ENCODE peak calls at places on chromosomes 12 and 14, in nine cellular contexts. R is GOT3, Y is amniotic stem cell, W is RPMI7951, U is dermis blood vessel endothelial cell, I is globus pallidus, X is EH, G is pancreas, Q is psoas muscle. Z is an unnamed sample.

GRCh38 chr12:125861299-125862281 is 796.4 kb downstream of the AACS start:
- DNase-seq in W (peak; percentile 35), R (no peak), U (no peak), Q (peak; percentile 77), X (no peak), Y (no peak), G (peak; percentile 94), I (no peak), Z (peak; percentile 55)

GRCh38 chr12:72296389-72296788 is 24.2 kb downstream of the TRHDE start:
- DNase-seq in Y (no peak), R (no peak), X (peak; percentile 84), I (no peak), G (no peak), W (peak; percentile 26), Q (no peak), U (no peak), Z (no peak)

GRCh38 chr12:42484996-42485395 is 104.5 kb downstream of the PRICKLE1 start:
- DNase-seq in W (peak; percentile 15), G (no peak), U (peak; percentile 31), R (no peak), X (no peak), Q (no peak), I (no peak), Y (no peak), Z (no peak)

GRCh38 chr14:39431416-39432178 is 636 bp downstream of the FBXO33 start:
- DNase-seq in X (peak; percentile 51), I (peak; percentile 30), Y (peak; percentile 15), W (peak; percentile 26), R (no peak), G (peak; percentile 37), U (peak; percentile 51), Q (peak; percentile 70), Z (peak; percentile 89)

GRCh38 chr12:114697246-114697716 is 13.3 kb upstream of the TBX3 start:
- DNase-seq in I (no peak), R (no peak), G (no peak), Y (no peak), X (no peak), U (no peak), Q (no peak), W (no peak), Z (no peak)

GRCh38 chr14:74324945-74325361 is 22.2 kb upstream of the ABCD4 start:
- DNase-seq in W (peak; percentile 35), R (no peak), I (peak; percentile 2), G (no peak), U (peak; percentile 57), Q (no peak), Y (peak; percentile 1), X (peak; percentile 37), Z (no peak)

GRCh38 chr12:122336015-122336946 is 70.0 kb upstream of the VPS33A start:
- DNase-seq in R (no peak), Q (peak; percentile 65), X (peak; percentile 54), I (no peak), U (peak; percentile 69), Y (no peak), W (peak; percentile 23), G (no peak), Z (no peak)

GRCh38 chr14:77549451-77549850 is 50.8 kb upstream of the ISM2 start:
- DNase-seq in Y (no peak), R (no peak), X (peak; percentile 32), Q (no peak), I (no peak), G (no peak), W (no peak), U (no peak), Z (no peak)

GRCh38 chr12:39813776-39814175 is 194.2 kb upstream of the ABCD2 start:
- DNase-seq in X (no peak), I (no peak), R (no peak), U (no peak), Y (no peak), W (no peak), G (no peak), Q (no peak), Z (no peak)

GRCh38 chr12:67697443-67697842 is 48.9 kb downstream of the DYRK2 start:
- DNase-seq in Q (no peak), W (peak; percentile 81), U (no peak), R (no peak), I (no peak), Y (no peak), G (no peak), X (no peak), Z (no peak)

GRCh38 chr12:126617312-126617711 is 1552.1 kb downstream of the AACS start:
- DNase-seq in X (peak; percentile 7), R (no peak), I (no peak), Y (no peak), W (peak; percentile 13), Q (no peak), U (no peak), G (no peak), Z (no peak)

GRCh38 chr12:95424271-95424994 is 49.5 kb upstream of the METAP2 start:
- DNase-seq in Q (no peak), W (no peak), Y (no peak), X (no peak), I (no peak), U (peak; percentile 65), G (peak; percentile 43), R (no peak), Z (peak; percentile 40)

Z was measured in left lung.